ENCODE peak calls at places on chromosomes 1 and 21, in ten cellular contexts. One of them, this sample, is unnamed.

GRCh38 chr1:160096491-160097116 is 1.8 kb downstream of the IGSF8 start:
- DNase-seq in brain microvascular endothelial cell: no peak
- DNase-seq in lower leg skin: peak
- DNase-seq in HCT116: no peak
- DNase-seq in heart right ventricle: no peak
- DNase-seq in ascending aorta: peak
- DNase-seq in fibroblast of lung: peak
- DNase-seq in OCI-LY7: no peak
- DNase-seq in cardiac muscle cell: no peak
- DNase-seq in GM23338: no peak
- DNase-seq in this sample: peak

GRCh38 chr1:47942238-47942629 is 55.0 kb downstream of the TRABD2B start:
- DNase-seq in brain microvascular endothelial cell: no peak
- DNase-seq in lower leg skin: peak
- DNase-seq in HCT116: no peak
- DNase-seq in heart right ventricle: no peak
- DNase-seq in ascending aorta: no peak
- DNase-seq in fibroblast of lung: no peak
- DNase-seq in OCI-LY7: no peak
- DNase-seq in cardiac muscle cell: no peak
- DNase-seq in GM23338: no peak
- DNase-seq in this sample: no peak

GRCh38 chr1:2300004-2300771 is 72.1 kb downstream of the SKI start:
- DNase-seq in brain microvascular endothelial cell: no peak
- DNase-seq in lower leg skin: no peak
- DNase-seq in HCT116: no peak
- DNase-seq in heart right ventricle: no peak
- DNase-seq in ascending aorta: no peak
- DNase-seq in fibroblast of lung: no peak
- DNase-seq in OCI-LY7: peak
- DNase-seq in cardiac muscle cell: no peak
- DNase-seq in GM23338: no peak
- DNase-seq in this sample: no peak

GRCh38 chr21:26116456-26117011 is 54.0 kb downstream of the APP start:
- DNase-seq in brain microvascular endothelial cell: no peak
- DNase-seq in lower leg skin: no peak
- DNase-seq in HCT116: no peak
- DNase-seq in heart right ventricle: no peak
- DNase-seq in ascending aorta: no peak
- DNase-seq in fibroblast of lung: peak
- DNase-seq in OCI-LY7: no peak
- DNase-seq in cardiac muscle cell: no peak
- DNase-seq in GM23338: peak
- DNase-seq in this sample: peak

GRCh38 chr1:23673086-23673813 is 18.4 kb upstream of the RPL11 start:
- DNase-seq in brain microvascular endothelial cell: peak
- DNase-seq in lower leg skin: no peak
- DNase-seq in HCT116: no peak
- DNase-seq in heart right ventricle: peak
- DNase-seq in ascending aorta: no peak
- DNase-seq in fibroblast of lung: peak
- DNase-seq in OCI-LY7: no peak
- DNase-seq in cardiac muscle cell: peak
- DNase-seq in GM23338: peak
- DNase-seq in this sample: peak

GRCh38 chr21:41483973-41484372 is 24.0 kb downstream of the TMPRSS2 start:
- DNase-seq in brain microvascular endothelial cell: no peak
- DNase-seq in lower leg skin: no peak
- DNase-seq in HCT116: no peak
- DNase-seq in heart right ventricle: no peak
- DNase-seq in ascending aorta: no peak
- DNase-seq in fibroblast of lung: no peak
- DNase-seq in OCI-LY7: no peak
- DNase-seq in cardiac muscle cell: no peak
- DNase-seq in GM23338: no peak
- DNase-seq in this sample: no peak

GRCh38 chr1:107551491-107551890 is 410.7 kb downstream of the NTNG1 start:
- DNase-seq in brain microvascular endothelial cell: no peak
- DNase-seq in lower leg skin: no peak
- DNase-seq in HCT116: no peak
- DNase-seq in heart right ventricle: no peak
- DNase-seq in ascending aorta: no peak
- DNase-seq in fibroblast of lung: peak
- DNase-seq in OCI-LY7: no peak
- DNase-seq in cardiac muscle cell: no peak
- DNase-seq in GM23338: no peak
- DNase-seq in this sample: no peak

GRCh38 chr1:224433671-224434446 is 738 bp downstream of the WDR26 start:
- DNase-seq in brain microvascular endothelial cell: peak
- DNase-seq in lower leg skin: peak
- DNase-seq in HCT116: no peak
- DNase-seq in heart right ventricle: peak
- DNase-seq in ascending aorta: peak
- DNase-seq in fibroblast of lung: peak
- DNase-seq in OCI-LY7: peak
- DNase-seq in cardiac muscle cell: peak
- DNase-seq in GM23338: peak
- DNase-seq in this sample: no peak

GRCh38 chr1:66535149-66535548 is 1.2 kb downstream of the SGIP1 start:
- DNase-seq in brain microvascular endothelial cell: no peak
- DNase-seq in lower leg skin: no peak
- DNase-seq in HCT116: no peak
- DNase-seq in heart right ventricle: no peak
- DNase-seq in ascending aorta: no peak
- DNase-seq in fibroblast of lung: no peak
- DNase-seq in OCI-LY7: no peak
- DNase-seq in cardiac muscle cell: no peak
- DNase-seq in GM23338: no peak
- DNase-seq in this sample: no peak

GRCh38 chr1:66532798-66533783 is 862 bp upstream of the SGIP1 start:
- DNase-seq in brain microvascular endothelial cell: peak
- DNase-seq in lower leg skin: peak
- DNase-seq in HCT116: no peak
- DNase-seq in heart right ventricle: peak
- DNase-seq in ascending aorta: peak
- DNase-seq in fibroblast of lung: peak
- DNase-seq in OCI-LY7: no peak
- DNase-seq in cardiac muscle cell: no peak
- DNase-seq in GM23338: peak
- DNase-seq in this sample: peak

GRCh38 chr1:66535853-66536252 is 1.9 kb downstream of the SGIP1 start:
- DNase-seq in brain microvascular endothelial cell: no peak
- DNase-seq in lower leg skin: no peak
- DNase-seq in HCT116: no peak
- DNase-seq in heart right ventricle: no peak
- DNase-seq in ascending aorta: no peak
- DNase-seq in fibroblast of lung: no peak
- DNase-seq in OCI-LY7: no peak
- DNase-seq in cardiac muscle cell: no peak
- DNase-seq in GM23338: no peak
- DNase-seq in this sample: no peak

GRCh38 chr1:66532214-66532613 is 1.7 kb upstream of the SGIP1 start:
- DNase-seq in brain microvascular endothelial cell: no peak
- DNase-seq in lower leg skin: no peak
- DNase-seq in HCT116: no peak
- DNase-seq in heart right ventricle: no peak
- DNase-seq in ascending aorta: no peak
- DNase-seq in fibroblast of lung: no peak
- DNase-seq in OCI-LY7: no peak
- DNase-seq in cardiac muscle cell: no peak
- DNase-seq in GM23338: no peak
- DNase-seq in this sample: no peak

GRCh38 chr1:66533804-66534745 is at the start of gene SGIP1:
- DNase-seq in brain microvascular endothelial cell: peak
- DNase-seq in lower leg skin: peak
- DNase-seq in HCT116: no peak
- DNase-seq in heart right ventricle: peak
- DNase-seq in ascending aorta: peak
- DNase-seq in fibroblast of lung: peak
- DNase-seq in OCI-LY7: no peak
- DNase-seq in cardiac muscle cell: peak
- DNase-seq in GM23338: peak
- DNase-seq in this sample: peak
- H3K4me3 ChIP-seq in brain microvascular endothelial cell: peak
- H3K4me3 ChIP-seq in lower leg skin: peak
- H3K4me3 ChIP-seq in HCT116: no peak
- H3K4me3 ChIP-seq in heart right ventricle: peak
- H3K4me3 ChIP-seq in ascending aorta: peak
- H3K4me3 ChIP-seq in fibroblast of lung: peak
- H3K4me3 ChIP-seq in OCI-LY7: no peak
- H3K4me3 ChIP-seq in cardiac muscle cell: peak
- H3K4me3 ChIP-seq in GM23338: peak
- H3K4me3 ChIP-seq in this sample: peak

GRCh38 chr1:56320873-56321272 is 258.5 kb downstream of the PLPP3 start:
- DNase-seq in brain microvascular endothelial cell: no peak
- DNase-seq in lower leg skin: no peak
- DNase-seq in HCT116: no peak
- DNase-seq in heart right ventricle: no peak
- DNase-seq in ascending aorta: no peak
- DNase-seq in fibroblast of lung: no peak
- DNase-seq in OCI-LY7: no peak
- DNase-seq in cardiac muscle cell: peak
- DNase-seq in GM23338: no peak
- DNase-seq in this sample: no peak

GRCh38 chr1:56327195-56327594 is 252.2 kb downstream of the PLPP3 start:
- DNase-seq in brain microvascular endothelial cell: no peak
- DNase-seq in lower leg skin: no peak
- DNase-seq in HCT116: no peak
- DNase-seq in heart right ventricle: no peak
- DNase-seq in ascending aorta: no peak
- DNase-seq in fibroblast of lung: no peak
- DNase-seq in OCI-LY7: no peak
- DNase-seq in cardiac muscle cell: no peak
- DNase-seq in GM23338: no peak
- DNase-seq in this sample: no peak

GRCh38 chr1:56322211-56322610 is 257.2 kb downstream of the PLPP3 start:
- DNase-seq in brain microvascular endothelial cell: no peak
- DNase-seq in lower leg skin: no peak
- DNase-seq in HCT116: no peak
- DNase-seq in heart right ventricle: no peak
- DNase-seq in ascending aorta: no peak
- DNase-seq in fibroblast of lung: peak
- DNase-seq in OCI-LY7: no peak
- DNase-seq in cardiac muscle cell: peak
- DNase-seq in GM23338: peak
- DNase-seq in this sample: no peak

GRCh38 chr1:56326056-56326455 is 253.3 kb downstream of the PLPP3 start:
- DNase-seq in brain microvascular endothelial cell: no peak
- DNase-seq in lower leg skin: no peak
- DNase-seq in HCT116: no peak
- DNase-seq in heart right ventricle: no peak
- DNase-seq in ascending aorta: no peak
- DNase-seq in fibroblast of lung: peak
- DNase-seq in OCI-LY7: no peak
- DNase-seq in cardiac muscle cell: no peak
- DNase-seq in GM23338: no peak
- DNase-seq in this sample: peak

DNA sequence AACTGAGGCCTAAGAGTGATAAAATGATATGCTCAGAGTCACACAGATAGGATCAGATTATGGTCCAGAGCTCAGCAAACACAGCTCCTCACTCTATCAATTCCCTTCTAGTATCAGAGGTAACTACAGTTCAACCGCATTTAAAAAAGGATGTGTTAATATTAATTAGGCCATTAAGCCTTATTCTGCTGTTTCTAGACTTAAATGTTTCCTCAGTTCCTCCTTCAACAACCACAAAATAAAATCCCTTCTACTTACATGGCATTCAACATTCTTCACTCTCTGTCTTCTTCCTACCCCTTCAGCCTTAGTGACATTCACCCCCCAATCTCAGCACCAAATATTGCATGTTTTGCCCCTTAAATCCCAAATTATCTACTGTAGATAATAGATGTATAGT is 254.9 kb downstream of the PLPP3 start:
- DNase-seq in brain microvascular endothelial cell: no peak
- DNase-seq in lower leg skin: no peak
- DNase-seq in HCT116: no peak
- DNase-seq in heart right ventricle: no peak
- DNase-seq in ascending aorta: no peak
- DNase-seq in fibroblast of lung: no peak
- DNase-seq in OCI-LY7: no peak
- DNase-seq in cardiac muscle cell: no peak
- DNase-seq in GM23338: no peak
- DNase-seq in this sample: no peak
- TF ChIP-seq CTCF in brain microvascular endothelial cell: no peak
- TF ChIP-seq CTCF in lower leg skin: no peak
- TF ChIP-seq CTCF in HCT116: no peak
- TF ChIP-seq CTCF in heart right ventricle: no peak
- TF ChIP-seq CTCF in ascending aorta: no peak
- TF ChIP-seq CTCF in fibroblast of lung: no peak
- TF ChIP-seq CTCF in OCI-LY7: no peak
- TF ChIP-seq CTCF in cardiac muscle cell: no peak
- TF ChIP-seq CTCF in GM23338: no peak
- TF ChIP-seq CTCF in this sample: no peak

GRCh38 chr1:175089319-175089718 is 21.7 kb downstream of the TNN start:
- DNase-seq in brain microvascular endothelial cell: no peak
- DNase-seq in lower leg skin: no peak
- DNase-seq in HCT116: no peak
- DNase-seq in heart right ventricle: peak
- DNase-seq in ascending aorta: no peak
- DNase-seq in fibroblast of lung: no peak
- DNase-seq in OCI-LY7: no peak
- DNase-seq in cardiac muscle cell: no peak
- DNase-seq in GM23338: no peak
- DNase-seq in this sample: no peak
- H3K4me3 ChIP-seq in brain microvascular endothelial cell: no peak
- H3K4me3 ChIP-seq in lower leg skin: no peak
- H3K4me3 ChIP-seq in HCT116: no peak
- H3K4me3 ChIP-seq in heart right ventricle: no peak
- H3K4me3 ChIP-seq in ascending aorta: no peak
- H3K4me3 ChIP-seq in fibroblast of lung: no peak
- H3K4me3 ChIP-seq in OCI-LY7: no peak
- H3K4me3 ChIP-seq in cardiac muscle cell: no peak
- H3K4me3 ChIP-seq in GM23338: no peak
- H3K4me3 ChIP-seq in this sample: no peak

GRCh38 chr1:9292361-9293240 is at the start of gene SPSB1:
- DNase-seq in brain microvascular endothelial cell: peak
- DNase-seq in lower leg skin: peak
- DNase-seq in HCT116: no peak
- DNase-seq in heart right ventricle: peak
- DNase-seq in ascending aorta: peak
- DNase-seq in fibroblast of lung: peak
- DNase-seq in OCI-LY7: peak
- DNase-seq in cardiac muscle cell: peak
- DNase-seq in GM23338: peak
- DNase-seq in this sample: peak

GRCh38 chr1:9293512-9294439 is 1.1 kb downstream of the SPSB1 start:
- DNase-seq in brain microvascular endothelial cell: peak
- DNase-seq in lower leg skin: no peak
- DNase-seq in HCT116: no peak
- DNase-seq in heart right ventricle: no peak
- DNase-seq in ascending aorta: no peak
- DNase-seq in fibroblast of lung: peak
- DNase-seq in OCI-LY7: peak
- DNase-seq in cardiac muscle cell: no peak
- DNase-seq in GM23338: peak
- DNase-seq in this sample: peak

GRCh38 chr1:9293241-9293511 is 482 bp downstream of the SPSB1 start:
- DNase-seq in brain microvascular endothelial cell: no peak
- DNase-seq in lower leg skin: no peak
- DNase-seq in HCT116: no peak
- DNase-seq in heart right ventricle: no peak
- DNase-seq in ascending aorta: no peak
- DNase-seq in fibroblast of lung: no peak
- DNase-seq in OCI-LY7: no peak
- DNase-seq in cardiac muscle cell: no peak
- DNase-seq in GM23338: no peak
- DNase-seq in this sample: no peak

GRCh38 chr1:9289724-9290493 is 2.8 kb upstream of the SPSB1 start:
- DNase-seq in brain microvascular endothelial cell: peak
- DNase-seq in lower leg skin: peak
- DNase-seq in HCT116: no peak
- DNase-seq in heart right ventricle: no peak
- DNase-seq in ascending aorta: peak
- DNase-seq in fibroblast of lung: peak
- DNase-seq in OCI-LY7: no peak
- DNase-seq in cardiac muscle cell: no peak
- DNase-seq in GM23338: no peak
- DNase-seq in this sample: peak

DNA sequence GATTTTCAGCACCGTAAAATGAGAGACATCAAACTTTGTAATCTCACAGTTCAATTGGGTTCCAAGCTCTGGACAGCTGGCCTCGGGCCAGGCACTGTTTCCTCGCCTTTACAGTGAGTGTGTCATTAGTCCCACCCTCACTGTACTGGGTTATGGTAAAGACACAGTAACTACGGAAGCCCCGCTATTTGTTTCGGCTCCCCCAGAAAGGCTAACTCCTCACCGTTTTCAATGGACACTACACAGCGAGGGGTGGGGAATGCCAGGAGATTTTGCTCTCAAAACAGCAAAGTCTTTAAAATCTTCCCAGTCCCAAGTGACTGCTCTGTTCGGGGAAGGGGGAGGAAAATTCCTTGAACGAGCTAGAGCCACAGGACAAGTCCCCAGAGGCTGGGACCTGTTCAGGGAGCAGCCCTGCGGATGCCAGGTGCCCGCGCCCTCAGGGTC is 757 bp upstream of the SPSB1 start:
- DNase-seq in brain microvascular endothelial cell: peak
- DNase-seq in lower leg skin: peak
- DNase-seq in HCT116: no peak
- DNase-seq in heart right ventricle: peak
- DNase-seq in ascending aorta: peak
- DNase-seq in fibroblast of lung: peak
- DNase-seq in OCI-LY7: no peak
- DNase-seq in cardiac muscle cell: no peak
- DNase-seq in GM23338: peak
- DNase-seq in this sample: peak
- TF ChIP-seq CTCF in brain microvascular endothelial cell: no peak
- TF ChIP-seq CTCF in lower leg skin: no peak
- TF ChIP-seq CTCF in HCT116: no peak
- TF ChIP-seq CTCF in heart right ventricle: no peak
- TF ChIP-seq CTCF in ascending aorta: no peak
- TF ChIP-seq CTCF in fibroblast of lung: no peak
- TF ChIP-seq CTCF in OCI-LY7: no peak
- TF ChIP-seq CTCF in cardiac muscle cell: no peak
- TF ChIP-seq CTCF in GM23338: no peak
- TF ChIP-seq CTCF in this sample: no peak